ENCODE peak calls at places on chromosome 10, in seven cellular contexts. X, D, B, T, N, H and R are unnamed samples.

GRCh38 chr10:29715296-29715695 is 80.5 kb upstream of the SVIL start:
- DNase-seq in H (no peak), X (no peak), T (no peak), B (no peak), N (peak), D (no peak), R (no peak)

GRCh38 chr10:13632879-13633437 is 46.2 kb downstream of the PRPF18 start:
- DNase-seq in D (no peak), N (no peak), X (no peak), T (no peak), H (no peak), B (no peak), R (no peak)

GRCh38 chr10:123045961-123046731 is 37.3 kb downstream of the ACADSB start:
- DNase-seq in N (no peak), D (no peak), X (no peak), B (no peak), T (no peak), H (no peak), R (no peak)

GRCh38 chr10:88728107-88728763 is 22.2 kb downstream of the LIPK start:
- DNase-seq in N (peak), B (peak), H (no peak), T (peak), D (peak), X (peak), R (peak)

GRCh38 chr10:131288648-131289047 is 22.9 kb downstream of the TCERG1L start:
- DNase-seq in B (no peak), N (no peak), T (no peak), X (no peak), D (no peak), H (no peak), R (no peak)

GRCh38 chr10:4851846-4852245 is 25.8 kb downstream of the AKR1E2 start:
- DNase-seq in X (no peak), N (no peak), H (no peak), B (no peak), D (no peak), T (no peak), R (no peak)

GRCh38 chr10:36721851-36722250 is 403.5 kb upstream of the ANKRD30A start:
- DNase-seq in D (no peak), N (no peak), T (no peak), B (no peak), H (no peak), X (no peak), R (no peak)

GRCh38 chr10:74967850-74968620 is 141.6 kb downstream of the KAT6B start:
- DNase-seq in N (peak), B (no peak), T (no peak), D (no peak), X (no peak), H (no peak), R (no peak)

GRCh38 chr10:58335306-58336005 is 650 bp downstream of the UBE2D1 start:
- DNase-seq in B (peak), D (peak), N (peak), H (peak), T (peak), X (peak), R (peak)

GRCh38 chr10:122310311-122311050 is 39.4 kb downstream of the BTBD16 start:
- DNase-seq in T (no peak), H (peak), N (no peak), D (no peak), B (no peak), X (no peak), R (no peak)

GRCh38 chr10:36462194-36462593 is 663.2 kb upstream of the ANKRD30A start:
- DNase-seq in H (no peak), T (no peak), D (no peak), B (no peak), N (peak), X (no peak), R (no peak)

GRCh38 chr10:91032614-91033248 is 111.8 kb upstream of the ANKRD1 start:
- DNase-seq in H (no peak), D (no peak), X (no peak), T (peak), B (no peak), N (peak), R (no peak)

GRCh38 chr10:15252396-15252795 is 83.9 kb upstream of the NMT2 start:
- DNase-seq in N (no peak), B (no peak), D (no peak), X (no peak), H (no peak), T (no peak), R (no peak)

GRCh38 chr10:61588770-61589211 is 73.9 kb upstream of the CABCOCO1 start:
- DNase-seq in D (no peak), B (no peak), H (no peak), N (no peak), X (no peak), T (peak), R (no peak)

GRCh38 chr10:29736325-29737208 is 101.8 kb upstream of the SVIL start:
- DNase-seq in X (peak), N (peak), B (peak), H (peak), D (peak), T (peak), R (no peak)

GRCh38 chr10:17183110-17183509 is 18.4 kb downstream of the TRDMT1 start:
- DNase-seq in H (no peak), B (no peak), X (no peak), T (no peak), D (no peak), N (no peak), R (no peak)

GRCh38 chr10:127612-128432 is 7.4 kb upstream of the ZMYND11 start:
- DNase-seq in X (no peak), D (no peak), N (no peak), T (no peak), H (no peak), B (no peak), R (peak)

GRCh38 chr10:18312385-18313145 is 172.3 kb downstream of the CACNB2 start:
- DNase-seq in D (no peak), X (no peak), B (no peak), H (peak), N (peak), T (no peak), R (peak)
- TF ChIP-seq CTCF in D (peak), X (peak), B (peak), H (peak), N (peak), T (peak), R (peak)

GRCh38 chr10:105840288-105840770 is 1199.2 kb downstream of the SORCS3 start:
- DNase-seq in H (no peak), N (no peak), D (no peak), X (no peak), B (no peak), T (no peak), R (no peak)

GRCh38 chr10:105834261-105835059 is 1193.4 kb downstream of the SORCS3 start:
- DNase-seq in X (no peak), T (no peak), B (no peak), N (no peak), H (no peak), D (no peak), R (no peak)

DNA sequence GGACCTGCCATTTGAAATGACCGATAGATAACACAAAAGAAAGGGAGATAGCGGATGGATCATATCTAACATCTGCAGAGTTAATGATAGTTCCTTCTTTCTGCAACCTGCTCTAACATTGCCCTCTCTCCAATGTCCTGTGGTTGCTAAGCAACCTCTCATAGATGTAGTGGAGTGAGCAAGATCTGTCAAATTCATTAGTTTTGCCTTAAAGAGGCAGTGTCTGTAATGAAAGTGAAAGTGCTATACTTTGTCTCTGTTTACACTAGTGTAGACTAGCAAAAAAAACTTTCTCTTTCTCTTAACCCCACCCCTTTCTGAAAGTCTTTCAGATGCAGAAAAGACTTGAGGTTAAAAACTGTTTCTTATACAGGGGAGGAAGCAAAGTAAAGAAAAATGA is 1196.9 kb downstream of the SORCS3 start:
- DNase-seq in D (no peak), X (no peak), T (no peak), B (no peak), N (peak), H (peak), R (peak)
- H3K4me3 ChIP-seq in D (peak), X (no peak), T (no peak), B (peak), N (no peak), H (peak), R (peak)

GRCh38 chr10:79272353-79272752 is 74.9 kb upstream of the PPIF start:
- DNase-seq in D (no peak), X (no peak), T (no peak), B (no peak), N (no peak), H (no peak), R (no peak)

GRCh38 chr10:79275105-79275430 is 72.2 kb upstream of the PPIF start:
- DNase-seq in H (no peak), B (no peak), D (no peak), N (no peak), X (no peak), T (no peak), R (no peak)

GRCh38 chr10:79275431-79275851 is 71.8 kb upstream of the PPIF start:
- DNase-seq in D (no peak), T (peak), B (peak), N (no peak), X (no peak), H (peak), R (no peak)

GRCh38 chr10:79273603-79274002 is 73.7 kb upstream of the PPIF start:
- DNase-seq in X (no peak), H (no peak), T (no peak), N (no peak), D (no peak), B (peak), R (no peak)

DNA sequence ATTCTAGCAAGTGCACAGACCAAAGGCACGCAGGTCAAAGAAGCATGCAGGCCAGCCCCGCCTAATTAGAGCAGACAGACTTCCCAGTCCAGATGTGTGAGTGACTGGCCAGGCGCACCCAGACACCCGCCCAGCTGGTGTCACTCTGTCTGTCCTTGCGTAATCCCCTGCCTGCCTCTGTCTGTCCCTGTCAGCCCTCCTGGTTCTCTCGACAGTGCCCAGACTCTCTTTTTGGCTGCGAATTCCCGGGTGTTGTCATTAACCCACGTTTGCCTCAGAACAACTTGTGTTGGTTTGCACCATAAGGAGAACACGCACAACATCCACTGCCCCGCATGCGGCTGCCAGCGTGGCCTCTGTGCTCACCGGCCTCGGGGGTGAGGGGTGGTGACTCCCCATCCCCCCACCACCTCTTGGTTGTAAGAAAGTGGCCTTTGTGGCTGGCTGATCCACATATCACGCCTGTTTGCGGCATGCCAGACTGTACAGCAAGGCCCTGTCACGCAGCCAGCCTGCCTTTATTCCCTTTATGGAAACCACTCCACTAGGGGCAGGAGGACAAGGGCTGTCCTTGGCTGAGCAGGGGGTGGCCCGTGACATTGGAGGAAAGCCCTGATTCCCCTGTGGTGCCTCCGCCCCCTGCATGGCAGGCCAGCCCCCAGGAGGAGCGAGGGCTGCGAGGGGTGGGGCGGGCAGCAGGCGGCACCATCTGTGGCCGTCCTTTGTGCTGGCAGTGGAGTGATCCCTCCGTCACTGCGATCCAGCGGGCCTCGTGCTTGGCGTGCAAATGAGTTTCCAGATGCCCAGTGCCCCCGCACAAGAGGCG is 72.8 kb upstream of the PPIF start:
- DNase-seq in T (peak), N (peak), D (peak), B (peak), H (peak), X (peak), R (no peak)
- TF ChIP-seq CTCF in T (no peak), N (no peak), D (peak), B (no peak), H (peak), X (no peak), R (no peak)

GRCh38 chr10:102782698-102783540 is 39.2 kb downstream of the WBP1L start:
- DNase-seq in X (no peak), B (no peak), T (no peak), D (peak), H (peak), N (peak), R (no peak)
- H3K4me3 ChIP-seq in X (no peak), B (peak), T (no peak), D (peak), H (no peak), N (peak), R (no peak)

DNA sequence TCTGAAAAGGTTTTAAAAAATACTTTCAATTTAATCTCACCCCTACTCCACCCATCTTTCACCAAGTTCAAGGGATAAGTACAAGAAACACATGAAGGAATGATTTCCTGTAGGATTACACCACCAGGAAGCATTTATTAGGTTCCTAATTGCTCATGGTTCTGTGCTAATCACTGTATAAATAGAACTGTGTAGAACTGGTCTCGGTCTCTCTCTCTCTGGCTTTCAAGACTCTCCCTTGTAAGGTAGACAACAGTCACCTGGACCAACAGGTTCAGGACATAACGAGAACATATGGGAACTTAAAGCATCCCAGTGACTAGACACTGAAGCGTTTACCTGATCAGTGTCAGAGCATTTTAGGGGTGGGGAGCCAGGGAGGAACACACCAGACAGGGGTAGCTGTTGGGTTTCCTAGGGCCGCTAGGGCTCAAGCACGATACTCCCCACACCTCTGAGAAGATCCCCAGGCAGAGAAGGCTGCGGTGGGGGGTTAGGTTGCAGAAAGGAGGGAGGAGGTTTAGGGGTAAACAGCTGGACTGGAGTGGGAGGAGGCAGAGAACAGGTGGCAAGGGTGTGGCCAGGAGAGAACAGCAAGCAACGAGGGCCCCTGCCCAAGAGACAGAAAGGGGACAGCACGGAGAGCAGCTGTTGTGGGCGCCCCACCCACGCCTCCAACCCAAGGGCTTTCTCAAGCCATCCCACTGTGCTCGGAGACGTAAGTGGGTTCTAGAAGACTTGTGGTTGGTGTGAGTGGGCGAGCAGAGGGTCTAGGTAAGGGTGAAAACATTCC is 52.5 kb upstream of the USP6NL start:
- DNase-seq in N (no peak), H (no peak), T (no peak), X (no peak), D (no peak), B (no peak), R (peak)
- TF ChIP-seq CTCF in N (no peak), H (no peak), T (no peak), X (no peak), D (no peak), B (no peak), R (no peak)

DNA sequence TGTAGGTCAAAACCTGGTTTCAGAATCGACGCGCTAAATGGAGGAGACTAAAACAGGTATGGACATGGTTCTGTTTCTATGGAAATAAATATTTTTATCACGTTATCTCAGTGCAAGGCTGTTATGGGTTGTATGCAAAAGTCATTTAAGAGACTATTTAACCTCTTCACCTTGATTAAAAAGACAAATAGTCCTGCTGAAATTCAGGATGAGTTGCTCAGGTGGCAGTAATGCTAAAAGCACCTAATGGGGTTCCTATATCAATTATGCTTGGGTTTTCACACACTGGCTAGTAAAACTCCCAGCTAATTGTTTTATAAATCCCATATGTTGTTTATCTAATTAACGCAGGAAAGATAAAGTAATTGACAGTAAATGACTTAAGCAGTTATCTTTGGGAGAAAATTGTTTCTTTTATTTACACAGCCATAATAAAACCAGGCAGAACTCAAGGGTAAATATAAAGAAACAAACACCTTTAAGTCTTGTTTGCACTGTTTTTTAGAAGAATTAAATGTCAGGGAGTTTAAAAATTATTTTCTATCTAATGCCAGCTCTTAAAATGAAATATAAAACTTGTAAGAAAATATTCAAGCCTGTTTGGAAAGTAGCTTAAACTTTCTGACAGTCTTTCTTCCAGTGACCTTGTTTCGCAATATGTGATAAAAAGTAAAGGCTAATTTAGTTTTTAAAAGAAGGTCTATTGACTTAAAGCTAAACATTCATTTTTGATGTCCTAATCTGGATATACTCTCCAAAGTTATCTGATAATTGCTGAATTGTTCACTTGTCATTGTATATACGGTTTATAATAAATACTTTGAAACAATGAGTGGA is 3.2 kb downstream of the HHEX start:
- DNase-seq in H (no peak), T (no peak), N (no peak), X (no peak), B (no peak), D (no peak), R (no peak)
- H3K4me3 ChIP-seq in H (no peak), T (no peak), N (no peak), X (no peak), B (peak), D (peak), R (no peak)

GRCh38 chr10:77606751-77607150 is 30.9 kb downstream of the KCNMA1 start:
- DNase-seq in D (no peak), T (no peak), X (no peak), H (no peak), B (no peak), N (no peak), R (no peak)
- TF ChIP-seq CTCF in D (no peak), T (no peak), X (peak), H (no peak), B (no peak), N (no peak), R (no peak)

GRCh38 chr10:101482568-101482967 is 105.5 kb downstream of the POLL start:
- DNase-seq in T (no peak), N (no peak), H (no peak), B (no peak), X (no peak), D (no peak), R (no peak)
- H3K4me3 ChIP-seq in T (no peak), N (no peak), H (no peak), B (no peak), X (no peak), D (no peak), R (no peak)